ENCODE peak calls at places on chromosomes 11 and 22, in nine cellular contexts. D is naive thymus-derived CD8-positive, alpha-beta T cell; T is stimulated activated CD4-positive, alpha-beta T cell treated with anti-CD3 and anti-CD28 coated beads, Interleukin-4, amount 100 ng/mL, for 48 hours; U is GM06990; O is H7; L is NCI-H2171 treated with DMSO at 0.1 percent for 48 hours; H is spleen; P is activated T-helper 1 cell treated with anti-CD3 and anti-CD28 coated beads, Interleukin-12 subunit alpha, Interleukin-12 subunit beta, Interleukin-2, Interleukin-4 antibody, amounts not matched to agents 30 ng/mL and 10 ng/mL and 1 ng/mL, durations not matched to agents 14 hours and 24 hours and 36 hours; J is NCI-H524. K is an unnamed sample.

GRCh38 chr11:59216654-59217640 is 4.2 kb upstream of the MPEG1 start:
- DNase-seq in D (no peak), T (no peak), U (peak), O (no peak), L (no peak), H (peak), P (no peak), J (no peak), K (no peak)

GRCh38 chr11:132058211-132058772 is 687.9 kb downstream of the NTM start:
- DNase-seq in D (no peak), T (no peak), U (no peak), O (peak), L (no peak), H (no peak), P (no peak), J (no peak), K (no peak)

GRCh38 chr11:2575611-2576051 is 124.2 kb downstream of the KCNQ1OT1 start:
- DNase-seq in D (peak), T (no peak), U (no peak), O (no peak), L (no peak), H (peak), P (no peak), J (no peak), K (no peak)

GRCh38 chr11:35338928-35339327 is 80.4 kb downstream of the SLC1A2 start:
- DNase-seq in D (no peak), T (no peak), U (no peak), O (no peak), L (no peak), H (no peak), P (no peak), J (no peak), K (no peak)

GRCh38 chr11:117427356-117427874 is 99.8 kb downstream of the CEP164 start:
- DNase-seq in D (peak), T (no peak), U (no peak), O (no peak), L (no peak), H (peak), P (no peak), J (peak), K (no peak)

GRCh38 chr11:55942785-55943392 is 6.7 kb upstream of the OR5I1 start:
- DNase-seq in D (no peak), T (no peak), U (no peak), O (peak), L (peak), H (no peak), P (no peak), J (no peak), K (no peak)

GRCh38 chr11:125626381-125626950 is 1.5 kb downstream of the CHEK1 start:
- DNase-seq in D (peak), T (peak), U (no peak), O (peak), L (no peak), H (no peak), P (peak), J (peak), K (no peak)

GRCh38 chr11:58152776-58153175 is 27.4 kb upstream of the OR9I1 start:
- DNase-seq in D (no peak), T (no peak), U (no peak), O (no peak), L (no peak), H (no peak), P (no peak), J (no peak), K (no peak)

GRCh38 chr11:44029507-44029845 is 18.3 kb upstream of the ACCSL start:
- DNase-seq in D (no peak), T (no peak), U (no peak), O (no peak), L (no peak), H (no peak), P (no peak), J (no peak), K (no peak)

GRCh38 chr11:80241766-80242165 is 800.9 kb upstream of the TENM4 start:
- DNase-seq in D (no peak), T (no peak), U (no peak), O (no peak), L (no peak), H (no peak), P (no peak), J (no peak), K (no peak)

GRCh38 chr11:64025205-64025604 is 10.5 kb upstream of the FLRT1 start:
- DNase-seq in D (no peak), T (no peak), U (no peak), O (peak), L (no peak), H (no peak), P (no peak), J (no peak), K (no peak)

GRCh38 chr11:63768232-63769043 is at the start of gene ZFTA:
- DNase-seq in D (peak), T (peak), U (peak), O (peak), L (peak), H (peak), P (peak), J (peak), K (no peak)

GRCh38 chr22:44580176-44580575 is 82.1 kb upstream of the RTL6 start:
- DNase-seq in D (no peak), T (no peak), U (no peak), O (peak), L (no peak), H (peak), P (no peak), J (no peak), K (no peak)

GRCh38 chr22:29149841-29150555 is 55.7 kb upstream of the EMID1 start:
- DNase-seq in D (no peak), T (no peak), U (no peak), O (peak), L (no peak), H (peak), P (no peak), J (no peak), K (no peak)

GRCh38 chr22:47631571-47632102 is 869.2 kb downstream of the TBC1D22A start:
- DNase-seq in D (no peak), T (no peak), U (no peak), O (no peak), L (no peak), H (no peak), P (no peak), J (peak), K (peak)

GRCh38 chr11:36073411-36074203 is 129.7 kb downstream of the LDLRAD3 start:
- DNase-seq in D (no peak), T (no peak), U (no peak), O (no peak), L (peak), H (no peak), P (no peak), J (peak), K (no peak)

GRCh38 chr22:43110444-43110926 is at the start of gene BIK:
- DNase-seq in D (peak), T (peak), U (peak), O (peak), L (peak), H (peak), P (peak), J (no peak), K (no peak)

GRCh38 chr11:131817701-131818188 is 447.3 kb downstream of the NTM start:
- DNase-seq in D (no peak), T (no peak), U (no peak), O (no peak), L (no peak), H (no peak), P (no peak), J (no peak), K (no peak)

GRCh38 chr22:50105529-50106100 is 15.8 kb downstream of the MOV10L1 start:
- DNase-seq in D (no peak), T (no peak), U (no peak), O (no peak), L (peak), H (no peak), P (no peak), J (no peak), K (no peak)

GRCh38 chr11:42778193-42778592 is 533.6 kb upstream of the API5 start:
- DNase-seq in D (no peak), T (no peak), U (no peak), O (peak), L (no peak), H (no peak), P (no peak), J (no peak), K (no peak)

GRCh38 chr22:48154943-48155240 is 1392.4 kb downstream of the TBC1D22A start:
- DNase-seq in D (no peak), T (no peak), U (no peak), O (no peak), L (no peak), H (no peak), P (no peak), J (no peak), K (no peak)

K was measured in keratinocyte.